ENCODE peak calls at places on chromosomes 2 and 18, in six cellular contexts. O is IMR-90, H is H9, D is trophoblast cell, N is neuronal stem cell, K is H1. V is an unnamed sample. For H3K4me1, the result is how much of the 10 kb centered on the place peaks cover.

GRCh38 chr2:122736279-122736678 is 980.8 kb downstream of the TSN start:
- DNase-seq in O (no peak), H (no peak), D (no peak), N (no peak), K (no peak), V (peak)

GRCh38 chr18:8854962-8855361 is 149.6 kb downstream of the MTCL1 start:
- DNase-seq in O (peak), H (no peak), D (no peak), N (no peak), K (no peak), V (peak)

GRCh38 chr18:74529378-74529777 is 4.9 kb upstream of the CNDP1 start:
- DNase-seq in O (no peak), H (peak), D (no peak), N (no peak), K (no peak), V (no peak)

GRCh38 chr2:164746713-164747112 is 94.9 kb downstream of the COBLL1 start:
- DNase-seq in O (no peak), H (no peak), D (no peak), N (no peak), K (no peak), V (no peak)

GRCh38 chr2:134127496-134127895 is 126.4 kb upstream of the MGAT5 start:
- DNase-seq in O (no peak), H (no peak), D (no peak), N (no peak), K (no peak), V (no peak)

GRCh38 chr2:127652786-127653357 is 6.9 kb downstream of the GPR17 start:
- DNase-seq in O (no peak), H (no peak), D (no peak), N (no peak), K (no peak), V (no peak)

GRCh38 chr2:6423131-6423530 is 442.6 kb downstream of the CMPK2 start:
- DNase-seq in O (peak), H (no peak), D (no peak), N (no peak), K (no peak), V (peak)

GRCh38 chr2:22078701-22079100 is 954.9 kb downstream of the TDRD15 start:
- DNase-seq in O (no peak), H (no peak), D (no peak), N (no peak), K (no peak), V (no peak)

GRCh38 chr2:22878094-22878493 is 506.9 kb upstream of the KLHL29 start:
- DNase-seq in O (no peak), H (no peak), D (no peak), N (peak), K (no peak), V (no peak)

GRCh38 chr18:3367491-3368091 is 82.4 kb upstream of the TGIF1 start:
- DNase-seq in O (peak), H (no peak), D (no peak), N (no peak), K (no peak), V (no peak)

GRCh38 chr2:160201849-160202539 is 1.9 kb upstream of the ITGB6 start:
- DNase-seq in O (no peak), H (no peak), D (no peak), N (no peak), K (no peak), V (no peak)

GRCh38 chr2:18722101-18722500 is 132.7 kb upstream of the NT5C1B start:
- DNase-seq in O (peak), H (no peak), D (no peak), N (no peak), K (no peak), V (no peak)

GRCh38 chr2:98514879-98515570 is 70.4 kb downstream of the INPP4A start:
- DNase-seq in O (peak), H (no peak), D (no peak), N (no peak), K (no peak), V (peak)

GRCh38 chr18:58362027-58362575 is 266.8 kb downstream of the ALPK2 start:
- DNase-seq in O (peak), H (no peak), D (no peak), N (no peak), K (no peak), V (peak)

GRCh38 chr18:44731866-44732555 is 51.3 kb downstream of the SETBP1 start:
- DNase-seq in O (peak), H (no peak), D (peak), N (no peak), K (no peak), V (peak)

GRCh38 chr18:48263913-48264506 is 145.2 kb downstream of the ZBTB7C start:
- DNase-seq in O (no peak), H (no peak), D (no peak), N (no peak), K (no peak), V (no peak)

GRCh38 chr2:39421354-39421753 is 15.7 kb downstream of the MAP4K3 start:
- DNase-seq in O (no peak), H (no peak), D (no peak), N (no peak), K (no peak), V (no peak)

GRCh38 chr2:215059724-215060123 is 78.7 kb downstream of the ABCA12 start:
- DNase-seq in O (peak), H (no peak), D (peak), N (no peak), K (no peak), V (peak)

GRCh38 chr2:121605820-121606733 is 43.2 kb downstream of the CLASP1 start:
- DNase-seq in O (peak), H (no peak), D (peak), N (no peak), K (no peak), V (no peak)

GRCh38 chr2:180890781-180891180 is 89.6 kb upstream of the UBE2E3 start:
- DNase-seq in O (peak), H (no peak), D (no peak), N (no peak), K (no peak), V (no peak)

GRCh38 chr2:223062304-223062845 is 10.4 kb downstream of the KCNE4 start:
- DNase-seq in O (peak), H (no peak), D (no peak), N (no peak), K (no peak), V (peak)

GRCh38 chr2:127612111-127612822 is 33.7 kb upstream of the GPR17 start:
- DNase-seq in O (no peak), H (peak), D (no peak), N (no peak), K (no peak), V (no peak)

GRCh38 chr2:181570833-181571661 is 85.9 kb downstream of the CERKL start:
- DNase-seq in O (peak), H (no peak), D (no peak), N (no peak), K (no peak), V (peak)

GRCh38 chr18:58117685-58118403 is 73.8 kb downstream of the NEDD4L start:
- DNase-seq in O (peak), H (no peak), D (no peak), N (no peak), K (no peak), V (peak)

GRCh38 chr2:156704612-156705011 is 268.4 kb downstream of the GPD2 start:
- DNase-seq in O (no peak), H (no peak), D (no peak), N (no peak), K (no peak), V (no peak)

GRCh38 chr2:31426096-31426495 is 11.6 kb upstream of the XDH start:
- DNase-seq in O (no peak), H (no peak), D (no peak), N (no peak), K (no peak), V (no peak)

GRCh38 chr2:177394622-177395021 is 2.0 kb downstream of the AGPS start:
- DNase-seq in O (no peak), H (no peak), D (no peak), N (no peak), K (no peak), V (no peak)

GRCh38 chr2:177396630-177397460 is 4.3 kb downstream of the AGPS start:
- DNase-seq in O (peak), H (no peak), D (no peak), N (no peak), K (no peak), V (peak)

GRCh38 chr2:177397501-177398289 is 5.1 kb downstream of the AGPS start:
- DNase-seq in O (peak), H (no peak), D (no peak), N (no peak), K (no peak), V (peak)

GRCh38 chr2:177393824-177394614 is 1.4 kb downstream of the AGPS start:
- DNase-seq in O (no peak), H (no peak), D (no peak), N (no peak), K (no peak), V (no peak)

GRCh38 chr2:177395594-177395993 is 3.0 kb downstream of the AGPS start:
- DNase-seq in O (no peak), H (no peak), D (no peak), N (no peak), K (no peak), V (no peak)
- H3K4me2 ChIP-seq in O (no peak), H (no peak), D (no peak), N (no peak), K (no peak), V (no peak)

GRCh38 chr2:178275600-178275999 is 81.3 kb downstream of the OSBPL6 start:
- DNase-seq in O (no peak), H (no peak), D (no peak), N (no peak), K (no peak), V (no peak)

GRCh38 chr2:178277741-178278197 is 83.5 kb downstream of the OSBPL6 start:
- DNase-seq in O (peak), H (no peak), D (no peak), N (peak), K (no peak), V (no peak)

GRCh38 chr2:178270338-178270737 is 76.0 kb downstream of the OSBPL6 start:
- DNase-seq in O (no peak), H (no peak), D (no peak), N (no peak), K (no peak), V (no peak)

GRCh38 chr2:178271629-178272333 is 77.5 kb downstream of the OSBPL6 start:
- DNase-seq in O (peak), H (no peak), D (no peak), N (no peak), K (no peak), V (no peak)

GRCh38 chr2:178273787-178274360 is 79.6 kb downstream of the OSBPL6 start:
- DNase-seq in O (no peak), H (no peak), D (no peak), N (no peak), K (no peak), V (no peak)
- H3K4me1 ChIP-seq in O (under half), H (under half), D (under half), N (under half), K (under half), V (under half)

GRCh38 chr2:71702071-71702970 is 249.0 kb downstream of the DYSF start:
- DNase-seq in O (no peak), H (no peak), D (no peak), N (no peak), K (no peak), V (no peak)

GRCh38 chr2:71697106-71698010 is 244.0 kb downstream of the DYSF start:
- DNase-seq in O (no peak), H (no peak), D (peak), N (no peak), K (no peak), V (no peak)

GRCh38 chr2:71700880-71701397 is 247.6 kb downstream of the DYSF start:
- DNase-seq in O (no peak), H (no peak), D (no peak), N (peak), K (no peak), V (no peak)

GRCh38 chr2:71699428-71699827 is 246.1 kb downstream of the DYSF start:
- DNase-seq in O (no peak), H (no peak), D (no peak), N (no peak), K (no peak), V (no peak)

DNA sequence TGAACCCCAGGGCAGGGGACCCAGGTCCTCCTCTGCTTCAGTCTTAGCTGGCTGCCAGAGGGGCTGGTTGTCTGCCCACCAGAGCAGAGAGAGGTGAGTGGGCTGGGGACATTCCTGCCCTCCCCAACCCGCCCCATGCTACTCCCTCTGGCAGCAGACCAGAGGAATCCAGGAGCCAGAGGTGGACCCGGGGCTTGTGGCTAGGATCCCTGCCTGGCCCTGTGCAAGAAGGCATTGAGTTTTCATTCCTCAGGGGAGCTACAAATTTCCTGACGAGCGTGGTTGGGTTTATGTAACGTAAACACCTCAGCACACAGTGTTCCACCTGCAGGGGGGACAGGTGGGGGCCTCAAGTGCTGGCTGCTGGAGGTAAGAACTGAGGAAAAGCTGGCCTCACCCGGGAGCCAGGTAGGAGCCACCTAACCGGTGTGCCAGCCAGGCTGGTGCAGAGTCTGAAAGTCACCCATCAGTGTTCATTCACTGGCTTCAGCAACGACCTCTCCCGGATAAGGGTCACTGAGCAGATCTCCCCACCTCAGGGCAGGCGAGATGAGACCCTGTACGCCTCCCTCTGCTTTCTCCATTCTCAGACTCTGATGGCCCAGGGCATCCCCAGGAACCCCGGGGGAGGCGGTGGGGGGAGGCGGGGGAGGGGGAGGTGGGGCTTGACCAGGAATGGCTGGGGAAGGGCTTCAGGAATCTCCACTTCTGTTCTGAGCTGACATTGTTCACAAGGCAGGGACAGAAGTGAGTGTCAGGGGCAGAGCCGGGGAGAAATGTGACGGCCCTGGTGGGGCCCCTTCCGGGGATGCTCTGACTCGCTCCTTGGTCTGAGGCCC is 246.9 kb downstream of the DYSF start:
- DNase-seq in O (no peak), H (no peak), D (no peak), N (peak), K (no peak), V (no peak)
- H3K14ac ChIP-seq in O (no peak), H (no peak), D (no peak), N (peak), K (no peak), V (no peak)

GRCh38 chr18:37534627-37535026 is 31.0 kb downstream of the CELF4 start:
- DNase-seq in O (no peak), H (no peak), D (no peak), N (no peak), K (no peak), V (no peak)
- H3K4me2 ChIP-seq in O (no peak), H (no peak), D (no peak), N (no peak), K (no peak), V (no peak)

GRCh38 chr2:10449481-10449831 is 1.3 kb upstream of the ODC1 start:
- DNase-seq in O (no peak), H (no peak), D (no peak), N (no peak), K (no peak), V (no peak)
- H3K4me1 ChIP-seq in O (under half), H (under half), D (under half), N (under half), K (under half), V (under half)